ENCODE peak calls at places on chromosomes 12 and 14, in eight cellular contexts. One of them, this sample, is unnamed.

GRCh38 chr14:79254069-79254775 is 957.1 kb downstream of the DIO2 start:
- DNase-seq in hepatocyte: no peak
- DNase-seq in astrocyte: peak
- DNase-seq in IMR-90: peak
- DNase-seq in heart left ventricle: no peak
- DNase-seq in brain microvascular endothelial cell: peak
- DNase-seq in fibroblast of lung: peak
- DNase-seq in endodermal cell: no peak
- DNase-seq in this sample: no peak

GRCh38 chr14:28243600-28243999 is 523.0 kb upstream of the FOXG1 start:
- DNase-seq in brain microvascular endothelial cell: no peak
- DNase-seq in hepatocyte: no peak
- DNase-seq in endodermal cell: no peak
- DNase-seq in heart left ventricle: no peak
- DNase-seq in fibroblast of lung: no peak
- DNase-seq in astrocyte: peak
- DNase-seq in IMR-90: no peak
- DNase-seq in this sample: no peak

GRCh38 chr12:19196959-19197630 is 67.6 kb downstream of the PLEKHA5 start:
- DNase-seq in brain microvascular endothelial cell: no peak
- DNase-seq in astrocyte: no peak
- DNase-seq in endodermal cell: no peak
- DNase-seq in heart left ventricle: no peak
- DNase-seq in hepatocyte: no peak
- DNase-seq in IMR-90: peak
- DNase-seq in fibroblast of lung: peak
- DNase-seq in this sample: no peak

GRCh38 chr14:50388256-50388931 is 8.3 kb downstream of the CDKL1 start:
- DNase-seq in IMR-90: no peak
- DNase-seq in endodermal cell: peak
- DNase-seq in fibroblast of lung: no peak
- DNase-seq in brain microvascular endothelial cell: no peak
- DNase-seq in heart left ventricle: no peak
- DNase-seq in hepatocyte: peak
- DNase-seq in astrocyte: no peak
- DNase-seq in this sample: no peak

GRCh38 chr12:89424846-89425245 is 72.5 kb upstream of the DUSP6 start:
- DNase-seq in fibroblast of lung: no peak
- DNase-seq in endodermal cell: no peak
- DNase-seq in heart left ventricle: no peak
- DNase-seq in IMR-90: no peak
- DNase-seq in hepatocyte: no peak
- DNase-seq in astrocyte: no peak
- DNase-seq in brain microvascular endothelial cell: no peak
- DNase-seq in this sample: no peak

GRCh38 chr14:65431245-65431644 is 18.7 kb downstream of the FUT8 start:
- DNase-seq in astrocyte: no peak
- DNase-seq in brain microvascular endothelial cell: no peak
- DNase-seq in endodermal cell: no peak
- DNase-seq in hepatocyte: no peak
- DNase-seq in IMR-90: no peak
- DNase-seq in fibroblast of lung: no peak
- DNase-seq in heart left ventricle: no peak
- DNase-seq in this sample: no peak

GRCh38 chr14:28141662-28142061 is 624.9 kb upstream of the FOXG1 start:
- DNase-seq in fibroblast of lung: no peak
- DNase-seq in astrocyte: no peak
- DNase-seq in hepatocyte: no peak
- DNase-seq in IMR-90: no peak
- DNase-seq in endodermal cell: no peak
- DNase-seq in brain microvascular endothelial cell: no peak
- DNase-seq in heart left ventricle: no peak
- DNase-seq in this sample: no peak

GRCh38 chr12:26880625-26881024 is 47.6 kb upstream of the ITPR2 start:
- DNase-seq in fibroblast of lung: no peak
- DNase-seq in heart left ventricle: no peak
- DNase-seq in endodermal cell: no peak
- DNase-seq in IMR-90: no peak
- DNase-seq in hepatocyte: no peak
- DNase-seq in brain microvascular endothelial cell: no peak
- DNase-seq in astrocyte: no peak
- DNase-seq in this sample: no peak

GRCh38 chr14:52366796-52367315 is 52.7 kb downstream of the PTGER2 start:
- DNase-seq in brain microvascular endothelial cell: no peak
- DNase-seq in astrocyte: no peak
- DNase-seq in endodermal cell: no peak
- DNase-seq in hepatocyte: no peak
- DNase-seq in heart left ventricle: no peak
- DNase-seq in IMR-90: no peak
- DNase-seq in fibroblast of lung: no peak
- DNase-seq in this sample: no peak

GRCh38 chr14:86794689-86795088 is 1198.3 kb downstream of the GALC start:
- DNase-seq in hepatocyte: no peak
- DNase-seq in heart left ventricle: no peak
- DNase-seq in IMR-90: no peak
- DNase-seq in brain microvascular endothelial cell: no peak
- DNase-seq in endodermal cell: no peak
- DNase-seq in astrocyte: no peak
- DNase-seq in fibroblast of lung: peak
- DNase-seq in this sample: no peak

GRCh38 chr14:86796221-86797074 is 1196.5 kb downstream of the GALC start:
- DNase-seq in endodermal cell: no peak
- DNase-seq in fibroblast of lung: peak
- DNase-seq in astrocyte: peak
- DNase-seq in brain microvascular endothelial cell: no peak
- DNase-seq in heart left ventricle: no peak
- DNase-seq in IMR-90: peak
- DNase-seq in hepatocyte: no peak
- DNase-seq in this sample: no peak

GRCh38 chr14:86788229-86788628 is 1204.8 kb downstream of the GALC start:
- DNase-seq in endodermal cell: no peak
- DNase-seq in fibroblast of lung: peak
- DNase-seq in heart left ventricle: no peak
- DNase-seq in brain microvascular endothelial cell: no peak
- DNase-seq in hepatocyte: no peak
- DNase-seq in IMR-90: peak
- DNase-seq in astrocyte: no peak
- DNase-seq in this sample: no peak

GRCh38 chr14:86787782-86788181 is 1205.2 kb downstream of the GALC start:
- DNase-seq in astrocyte: no peak
- DNase-seq in IMR-90: peak
- DNase-seq in endodermal cell: no peak
- DNase-seq in fibroblast of lung: peak
- DNase-seq in heart left ventricle: no peak
- DNase-seq in brain microvascular endothelial cell: no peak
- DNase-seq in hepatocyte: peak
- DNase-seq in this sample: peak

GRCh38 chr14:86790408-86791364 is 1202.3 kb downstream of the GALC start:
- DNase-seq in fibroblast of lung: no peak
- DNase-seq in hepatocyte: peak
- DNase-seq in heart left ventricle: no peak
- DNase-seq in IMR-90: no peak
- DNase-seq in brain microvascular endothelial cell: no peak
- DNase-seq in astrocyte: no peak
- DNase-seq in endodermal cell: peak
- DNase-seq in this sample: no peak
- TF ChIP-seq CTCF in fibroblast of lung: no peak
- TF ChIP-seq CTCF in hepatocyte: peak
- TF ChIP-seq CTCF in heart left ventricle: no peak
- TF ChIP-seq CTCF in IMR-90: no peak
- TF ChIP-seq CTCF in brain microvascular endothelial cell: no peak
- TF ChIP-seq CTCF in astrocyte: no peak
- TF ChIP-seq CTCF in endodermal cell: peak
- TF ChIP-seq CTCF in this sample: no peak

DNA sequence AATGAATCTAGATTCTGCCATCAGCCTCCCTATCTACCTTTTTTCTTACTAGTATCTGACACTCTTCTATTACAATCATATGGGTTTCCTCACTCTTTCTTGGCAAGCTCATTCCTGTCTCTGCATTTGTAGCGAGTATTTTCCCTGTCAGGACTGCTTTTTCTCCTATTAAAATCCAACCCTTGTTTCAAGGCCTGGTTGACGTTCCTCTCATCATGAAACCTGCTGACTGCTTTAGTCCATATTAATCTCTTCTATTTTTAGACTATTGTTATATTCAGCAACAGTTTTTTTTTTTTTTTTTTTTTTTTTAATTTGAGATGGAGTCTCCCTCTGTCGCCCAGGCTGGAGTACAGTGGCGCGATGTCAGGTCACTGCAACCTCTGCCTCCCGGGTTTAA is 16.0 kb downstream of the DIP2B start:
- DNase-seq in IMR-90: no peak
- DNase-seq in heart left ventricle: no peak
- DNase-seq in brain microvascular endothelial cell: no peak
- DNase-seq in fibroblast of lung: no peak
- DNase-seq in endodermal cell: no peak
- DNase-seq in astrocyte: no peak
- DNase-seq in hepatocyte: no peak
- DNase-seq in this sample: no peak
- H3K27ac ChIP-seq in IMR-90: no peak
- H3K27ac ChIP-seq in heart left ventricle: peak
- H3K27ac ChIP-seq in brain microvascular endothelial cell: no peak
- H3K27ac ChIP-seq in fibroblast of lung: no peak
- H3K27ac ChIP-seq in endodermal cell: no peak
- H3K27ac ChIP-seq in astrocyte: no peak
- H3K27ac ChIP-seq in hepatocyte: no peak
- H3K27ac ChIP-seq in this sample: no peak

DNA sequence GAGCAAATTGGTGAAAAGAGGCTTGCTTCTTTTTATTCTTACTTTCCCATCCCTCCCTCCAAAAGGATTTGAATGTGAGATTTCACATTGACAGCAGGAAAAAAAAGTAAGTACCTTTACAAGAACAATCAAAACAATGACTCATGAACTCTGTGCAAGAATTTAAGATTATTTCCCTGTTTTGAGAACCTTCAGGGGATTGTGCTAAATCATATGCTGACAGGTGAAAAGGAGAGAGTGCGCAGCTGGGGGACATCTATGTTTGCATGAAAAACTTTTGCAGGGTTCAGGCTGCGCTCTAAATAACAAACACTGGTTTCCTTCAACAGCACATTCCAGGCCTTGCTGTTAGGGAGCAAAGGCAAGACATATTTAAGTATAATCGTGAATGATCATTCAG is 27.3 kb downstream of the RERG start:
- DNase-seq in IMR-90: no peak
- DNase-seq in endodermal cell: no peak
- DNase-seq in heart left ventricle: no peak
- DNase-seq in brain microvascular endothelial cell: no peak
- DNase-seq in astrocyte: peak
- DNase-seq in hepatocyte: peak
- DNase-seq in fibroblast of lung: no peak
- DNase-seq in this sample: no peak
- H3K4me3 ChIP-seq in IMR-90: no peak
- H3K4me3 ChIP-seq in endodermal cell: no peak
- H3K4me3 ChIP-seq in heart left ventricle: no peak
- H3K4me3 ChIP-seq in brain microvascular endothelial cell: no peak
- H3K4me3 ChIP-seq in astrocyte: no peak
- H3K4me3 ChIP-seq in hepatocyte: no peak
- H3K4me3 ChIP-seq in fibroblast of lung: no peak
- H3K4me3 ChIP-seq in this sample: no peak

GRCh38 chr14:74981833-74982232 is 20.9 kb upstream of the EIF2B2 start:
- DNase-seq in hepatocyte: no peak
- DNase-seq in IMR-90: no peak
- DNase-seq in astrocyte: no peak
- DNase-seq in heart left ventricle: no peak
- DNase-seq in brain microvascular endothelial cell: no peak
- DNase-seq in fibroblast of lung: no peak
- DNase-seq in endodermal cell: no peak
- DNase-seq in this sample: no peak

GRCh38 chr14:74979442-74980397 is 23.0 kb upstream of the EIF2B2 start:
- DNase-seq in brain microvascular endothelial cell: no peak
- DNase-seq in endodermal cell: peak
- DNase-seq in hepatocyte: peak
- DNase-seq in heart left ventricle: no peak
- DNase-seq in fibroblast of lung: peak
- DNase-seq in astrocyte: peak
- DNase-seq in IMR-90: peak
- DNase-seq in this sample: no peak

GRCh38 chr14:74982661-74983060 is 20.1 kb upstream of the EIF2B2 start:
- DNase-seq in brain microvascular endothelial cell: no peak
- DNase-seq in fibroblast of lung: no peak
- DNase-seq in endodermal cell: no peak
- DNase-seq in astrocyte: no peak
- DNase-seq in IMR-90: no peak
- DNase-seq in heart left ventricle: no peak
- DNase-seq in hepatocyte: no peak
- DNase-seq in this sample: no peak

GRCh38 chr14:74980398-74980745 is 22.3 kb upstream of the EIF2B2 start:
- DNase-seq in heart left ventricle: no peak
- DNase-seq in hepatocyte: no peak
- DNase-seq in astrocyte: no peak
- DNase-seq in fibroblast of lung: no peak
- DNase-seq in brain microvascular endothelial cell: no peak
- DNase-seq in IMR-90: no peak
- DNase-seq in endodermal cell: no peak
- DNase-seq in this sample: no peak

DNA sequence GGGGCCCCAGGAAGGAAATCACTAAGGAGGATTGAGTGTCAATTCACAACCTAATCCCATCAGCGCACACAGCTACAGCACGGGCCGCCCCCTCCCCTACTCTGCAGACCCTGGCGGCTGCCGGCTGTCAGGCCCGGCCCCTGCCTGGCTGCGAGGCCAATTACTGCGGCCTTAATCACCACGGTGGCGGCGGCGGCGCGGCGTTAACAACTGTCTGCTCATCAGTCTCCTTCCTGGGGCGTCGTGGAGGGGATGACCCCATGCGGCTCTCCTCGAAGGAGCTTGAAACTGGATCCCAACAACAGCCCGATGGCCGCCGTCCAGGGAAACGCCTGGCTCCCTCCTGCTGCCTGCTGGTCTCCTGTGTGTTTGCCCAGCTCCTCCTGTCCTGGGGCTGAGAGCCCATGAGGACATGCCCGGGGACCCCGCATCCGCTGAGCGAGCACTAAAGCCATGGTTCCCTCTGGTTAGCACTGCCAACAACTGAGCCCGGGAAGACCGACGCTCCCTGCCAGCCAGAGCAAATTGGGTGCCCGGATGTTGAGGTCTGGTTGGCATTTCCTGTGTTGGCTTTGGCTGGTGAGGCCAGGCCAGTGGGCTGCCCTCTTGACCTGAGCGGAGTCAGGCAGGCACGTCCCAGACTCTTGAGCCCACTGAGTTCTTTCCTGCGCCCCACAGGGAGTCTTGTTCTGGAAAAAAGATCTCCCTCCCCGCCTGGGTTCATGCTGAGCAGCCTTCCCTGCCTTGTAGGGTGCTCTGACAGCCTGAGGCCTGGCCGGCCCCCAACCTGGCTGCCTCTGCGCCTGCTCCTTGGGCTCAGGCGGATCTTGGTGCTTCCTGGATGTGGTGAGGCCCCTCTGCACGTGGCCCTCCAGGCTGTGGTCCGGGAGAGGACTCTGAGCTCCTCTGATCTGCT is 21.7 kb upstream of the EIF2B2 start:
- DNase-seq in astrocyte: peak
- DNase-seq in IMR-90: peak
- DNase-seq in brain microvascular endothelial cell: peak
- DNase-seq in endodermal cell: peak
- DNase-seq in hepatocyte: no peak
- DNase-seq in heart left ventricle: peak
- DNase-seq in fibroblast of lung: peak
- DNase-seq in this sample: no peak
- TF ChIP-seq CTCF in astrocyte: no peak
- TF ChIP-seq CTCF in IMR-90: no peak
- TF ChIP-seq CTCF in brain microvascular endothelial cell: no peak
- TF ChIP-seq CTCF in endodermal cell: peak
- TF ChIP-seq CTCF in hepatocyte: no peak
- TF ChIP-seq CTCF in heart left ventricle: no peak
- TF ChIP-seq CTCF in fibroblast of lung: no peak
- TF ChIP-seq CTCF in this sample: peak